ENCODE peak calls at places on chromosomes 16 and 17, in nine cellular contexts. H, D, M, N, T, K, V, S and Z are unnamed samples.

GRCh38 chr16:51154271-51155171 is 3.5 kb upstream of the SALL1 start:
- DNase-seq in H (no peak), M (no peak), T (no peak), K (no peak), D (no peak), V (no peak), N (no peak), S (no peak), Z (no peak)

GRCh38 chr17:69344939-69345338 is 18.0 kb upstream of the ABCA5 start:
- DNase-seq in V (no peak), H (no peak), N (no peak), S (no peak), M (no peak), T (no peak), K (no peak), D (no peak), Z (no peak)

GRCh38 chr16:28166394-28167208 is 45.2 kb downstream of the XPO6 start:
- DNase-seq in V (no peak), K (no peak), T (no peak), S (no peak), M (no peak), N (no peak), H (no peak), D (no peak), Z (no peak)

GRCh38 chr17:76704799-76705198 is 6.0 kb downstream of the MXRA7 start:
- DNase-seq in T (no peak), N (no peak), S (no peak), M (no peak), K (no peak), H (no peak), D (no peak), V (no peak), Z (no peak)

GRCh38 chr17:80354381-80354780 is 60.6 kb upstream of the ENDOV start:
- DNase-seq in M (no peak), T (no peak), D (no peak), S (no peak), N (peak; percentile 2), K (no peak), H (no peak), V (no peak), Z (no peak)

GRCh38 chr17:50064253-50064991 is 8.5 kb downstream of the ITGA3 start:
- DNase-seq in M (peak; percentile 76), K (no peak), S (no peak), V (no peak), D (peak; percentile 62), T (no peak), H (no peak), N (no peak), Z (no peak)

GRCh38 chr16:85554791-85555548 is 58.2 kb upstream of the GSE1 start:
- DNase-seq in N (peak; percentile 78), H (no peak), M (no peak), V (peak; percentile 71), S (peak; percentile 68), K (peak; percentile 56), D (peak; percentile 77), T (peak; percentile 74), Z (no peak)

GRCh38 chr17:54859187-54859586 is 41.5 kb upstream of the TOM1L1 start:
- DNase-seq in M (no peak), T (no peak), K (no peak), D (no peak), S (no peak), H (no peak), V (no peak), N (no peak), Z (no peak)

GRCh38 chr17:73196500-73196899 is 3.6 kb downstream of the COG1 start:
- DNase-seq in S (no peak), K (no peak), V (peak; percentile 78), H (no peak), D (peak; percentile 33), M (no peak), N (peak; percentile 82), T (peak; percentile 23), Z (peak; percentile 42)

GRCh38 chr16:59214455-59214854 is 480.3 kb upstream of the GOT2 start:
- DNase-seq in V (no peak), D (no peak), M (no peak), S (no peak), H (no peak), T (no peak), N (no peak), K (no peak), Z (no peak)

GRCh38 chr17:83189673-83190385 is 110.4 kb downstream of the METRNL start:
- DNase-seq in K (peak; percentile 63), H (peak; percentile 53), N (peak; percentile 53), D (peak; percentile 54), V (peak; percentile 5), S (no peak), M (peak; percentile 18), T (peak; percentile 13), Z (peak; percentile 3)

GRCh38 chr16:1152123-1152638 is 725 bp upstream of the CACNA1H start:
- DNase-seq in T (no peak), S (no peak), K (peak; percentile 19), H (no peak), N (no peak), V (no peak), D (no peak), M (no peak), Z (no peak)

GRCh38 chr16:52515068-52515671 is 31.8 kb downstream of the TOX3 start:
- DNase-seq in M (no peak), D (no peak), S (no peak), H (no peak), V (no peak), T (no peak), K (peak; percentile 31), N (no peak), Z (no peak)

GRCh38 chr17:7022791-7023571 is at the start of gene BCL6B:
- DNase-seq in M (no peak), S (no peak), K (no peak), V (no peak), D (no peak), N (peak; percentile 63), T (peak; percentile 75), H (no peak), Z (no peak)

GRCh38 chr17:29469251-29469650 is 79.1 kb downstream of the TAOK1 start:
- DNase-seq in D (no peak), H (no peak), S (no peak), K (no peak), N (no peak), M (no peak), V (no peak), T (no peak), Z (no peak)

GRCh38 chr17:44408786-44409185 is 19.3 kb upstream of the ITGA2B start:
- DNase-seq in N (no peak), D (no peak), H (no peak), T (no peak), M (no peak), K (no peak), S (no peak), V (no peak), Z (no peak)

DNA sequence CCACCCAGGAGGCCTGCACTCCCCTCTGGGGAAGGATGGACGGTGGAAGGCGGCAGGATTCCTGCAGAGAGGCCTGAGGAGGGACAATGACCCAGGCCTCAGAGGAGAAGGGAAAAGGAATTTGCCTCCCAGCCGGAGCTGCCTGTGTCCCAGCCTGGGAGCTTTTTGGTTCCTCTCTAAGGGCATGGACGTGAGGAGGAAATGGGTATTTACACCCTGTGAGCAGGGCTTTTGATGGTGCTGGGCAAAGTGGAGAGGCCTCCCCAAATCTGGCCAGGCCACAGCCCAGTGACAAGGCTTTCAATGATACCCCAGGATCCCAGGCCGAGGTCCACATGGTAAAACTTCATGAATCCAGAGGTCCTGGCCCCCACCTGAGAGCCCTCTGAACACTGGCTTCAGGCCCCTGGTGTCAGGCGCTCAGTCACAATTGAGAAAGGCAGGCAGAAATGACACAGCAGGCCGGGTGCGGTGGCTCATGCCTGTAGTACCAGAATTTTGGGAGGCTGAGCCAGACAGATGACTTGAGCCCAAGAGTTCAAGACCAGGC is 56.0 kb upstream of the DOC2B start:
- DNase-seq in N (no peak), H (no peak), V (peak; percentile 5), S (no peak), M (no peak), D (no peak), K (no peak), T (no peak), Z (no peak)
- H3K4me1 ChIP-seq in N (no peaks in the 10 kb centered on the region), H (no peaks in the 10 kb centered on the region), V (no peaks in the 10 kb centered on the region), S (no peaks in the 10 kb centered on the region), M (no peaks in the 10 kb centered on the region), D (no peaks in the 10 kb centered on the region), K (no peaks in the 10 kb centered on the region), T (peaks cover 10% of the 10 kb centered on the region), Z (no peaks in the 10 kb centered on the region)

GRCh38 chr16:4517812-4518211 is 20.8 kb downstream of the CDIP1 start:
- DNase-seq in D (no peak), H (no peak), S (no peak), T (no peak), M (no peak), N (no peak), V (peak; percentile 57), K (peak; percentile 52), Z (no peak)
- TF ChIP-seq CTCF in D (peak; percentile 49), H (peak; percentile 15), S (peak; percentile 29), T (peak; percentile 60), M (no peak), N (no peak), V (peak; percentile 55), K (peak; percentile 59), Z (peak; percentile 22)

GRCh38 chr16:58002936-58003335 is 1.7 kb downstream of the USB1 start:
- DNase-seq in S (no peak), K (no peak), T (no peak), M (no peak), N (no peak), H (no peak), D (no peak), V (no peak), Z (no peak)
- H3K4me3 ChIP-seq in S (no peak overlapping the region), K (no peak overlapping the region), T (no peak overlapping the region), M (no peak overlapping the region), N (no peak overlapping the region), H (no peak overlapping the region), D (no peak overlapping the region), V (no peak overlapping the region), Z (no peak overlapping the region)

DNA sequence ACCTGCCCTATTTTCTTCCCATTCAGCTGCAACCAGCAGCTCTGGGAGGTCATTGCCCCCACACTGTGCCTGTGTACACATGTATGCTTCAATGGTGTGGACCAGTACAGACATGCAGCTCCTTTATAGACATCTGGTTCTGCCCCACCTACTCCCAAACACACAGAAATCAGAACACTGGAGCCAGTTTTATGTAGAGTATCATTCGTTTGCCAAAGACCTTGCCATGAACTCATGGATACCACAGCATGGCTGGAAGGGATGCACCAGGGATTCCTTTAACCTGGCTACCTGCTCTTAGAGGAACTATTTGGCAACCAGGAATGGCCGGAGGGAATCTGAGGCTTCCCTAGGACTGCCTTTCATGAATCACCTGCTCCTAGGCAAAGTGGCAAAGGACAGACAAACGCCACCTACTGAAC is 60.4 kb downstream of the ZFHX3 start:
- DNase-seq in V (no peak), K (no peak), N (no peak), S (no peak), D (no peak), T (no peak), M (peak; percentile 84), H (no peak), Z (no peak)
- H3K4me1 ChIP-seq in V (peaks cover 69% of the 10 kb centered on the region), K (peaks cover 52% of the 10 kb centered on the region), N (peaks cover 13% of the 10 kb centered on the region), S (peaks cover 3% of the 10 kb centered on the region), D (peaks cover 90% of the 10 kb centered on the region), T (peaks cover 98% of the 10 kb centered on the region), M (no peaks in the 10 kb centered on the region), H (peaks cover 44% of the 10 kb centered on the region), Z (peaks cover 92% of the 10 kb centered on the region)